ENCODE peak calls at places on chromosomes 4 and X, in seven cellular contexts. One of them, this sample, is unnamed.

GRCh38 chr4:38943355-38943754 is 75.7 kb downstream of the FAM114A1 start:
- DNase-seq in SK-N-SH: peak; percentile 73
- DNase-seq in GM20000: no peak
- DNase-seq in IMR-90: peak; percentile 85
- DNase-seq in neural progenitor cell: no peak
- DNase-seq in coronary artery: no peak
- DNase-seq in brain microvascular endothelial cell: no peak
- DNase-seq in this sample: no peak

GRCh38 chrX:17441965-17442364 is 67.0 kb downstream of the NHS start:
- DNase-seq in SK-N-SH: no peak
- DNase-seq in brain microvascular endothelial cell: peak; percentile 6
- DNase-seq in neural progenitor cell: no peak
- DNase-seq in GM20000: no peak
- DNase-seq in coronary artery: no peak
- DNase-seq in IMR-90: peak; percentile 74
- DNase-seq in this sample: peak; percentile 22

GRCh38 chr4:155666701-155667537 is at the start of gene GUCY1A1:
- DNase-seq in IMR-90: no peak
- DNase-seq in GM20000: peak; percentile 66
- DNase-seq in neural progenitor cell: peak; percentile 77
- DNase-seq in brain microvascular endothelial cell: no peak
- DNase-seq in SK-N-SH: peak; percentile 75
- DNase-seq in coronary artery: peak; percentile 85
- DNase-seq in this sample: peak; percentile 15

GRCh38 chr4:39745920-39746319 is 48.0 kb downstream of the UBE2K start:
- DNase-seq in neural progenitor cell: no peak
- DNase-seq in IMR-90: no peak
- DNase-seq in coronary artery: no peak
- DNase-seq in SK-N-SH: no peak
- DNase-seq in GM20000: no peak
- DNase-seq in brain microvascular endothelial cell: no peak
- DNase-seq in this sample: no peak

GRCh38 chr4:156252300-156253016 is 298.8 kb upstream of the CTSO start:
- DNase-seq in GM20000: no peak
- DNase-seq in brain microvascular endothelial cell: peak; percentile 57
- DNase-seq in neural progenitor cell: no peak
- DNase-seq in SK-N-SH: no peak
- DNase-seq in IMR-90: peak; percentile 52
- DNase-seq in coronary artery: no peak
- DNase-seq in this sample: peak; percentile 38

GRCh38 chrX:19860571-19860970 is 26.8 kb downstream of the SH3KBP1 start:
- DNase-seq in GM20000: no peak
- DNase-seq in brain microvascular endothelial cell: no peak
- DNase-seq in SK-N-SH: no peak
- DNase-seq in coronary artery: no peak
- DNase-seq in IMR-90: no peak
- DNase-seq in neural progenitor cell: no peak
- DNase-seq in this sample: no peak

GRCh38 chr4:173025131-173025530 is 143.5 kb upstream of the GALNT7 start:
- DNase-seq in SK-N-SH: peak; percentile 60
- DNase-seq in GM20000: peak; percentile 55
- DNase-seq in IMR-90: peak; percentile 77
- DNase-seq in coronary artery: no peak
- DNase-seq in neural progenitor cell: peak; percentile 82
- DNase-seq in brain microvascular endothelial cell: peak; percentile 87
- DNase-seq in this sample: peak; percentile 80

GRCh38 chr4:121885115-121885514 is 14.8 kb upstream of the BBS7 start:
- DNase-seq in coronary artery: no peak
- DNase-seq in SK-N-SH: no peak
- DNase-seq in neural progenitor cell: no peak
- DNase-seq in brain microvascular endothelial cell: no peak
- DNase-seq in IMR-90: no peak
- DNase-seq in GM20000: no peak
- DNase-seq in this sample: no peak

GRCh38 chrX:134999469-134999868 is 8.7 kb downstream of the SMIM10 start:
- DNase-seq in SK-N-SH: peak; percentile 45
- DNase-seq in brain microvascular endothelial cell: no peak
- DNase-seq in IMR-90: peak; percentile 69
- DNase-seq in GM20000: peak; percentile 22
- DNase-seq in coronary artery: no peak
- DNase-seq in neural progenitor cell: peak; percentile 19
- DNase-seq in this sample: peak; percentile 52

GRCh38 chr4:52914051-52914605 is 52.0 kb downstream of the RASL11B start:
- DNase-seq in SK-N-SH: no peak
- DNase-seq in GM20000: no peak
- DNase-seq in coronary artery: no peak
- DNase-seq in IMR-90: peak; percentile 89
- DNase-seq in neural progenitor cell: no peak
- DNase-seq in brain microvascular endothelial cell: peak; percentile 72
- DNase-seq in this sample: peak; percentile 66

GRCh38 chr4:7786040-7786439 is 153.6 kb downstream of the AFAP1 start:
- DNase-seq in neural progenitor cell: no peak
- DNase-seq in coronary artery: no peak
- DNase-seq in SK-N-SH: no peak
- DNase-seq in GM20000: no peak
- DNase-seq in brain microvascular endothelial cell: no peak
- DNase-seq in IMR-90: no peak
- DNase-seq in this sample: no peak

GRCh38 chr4:55444822-55445221 is 49.1 kb downstream of the TMEM165 start:
- DNase-seq in brain microvascular endothelial cell: peak; percentile 58
- DNase-seq in GM20000: no peak
- DNase-seq in neural progenitor cell: peak; percentile 24
- DNase-seq in IMR-90: peak; percentile 51
- DNase-seq in coronary artery: no peak
- DNase-seq in SK-N-SH: no peak
- DNase-seq in this sample: peak; percentile 50

GRCh38 chr4:78669453-78669852 is 106.7 kb upstream of the BMP2K start:
- DNase-seq in neural progenitor cell: no peak
- DNase-seq in GM20000: no peak
- DNase-seq in coronary artery: no peak
- DNase-seq in brain microvascular endothelial cell: no peak
- DNase-seq in IMR-90: no peak
- DNase-seq in SK-N-SH: no peak
- DNase-seq in this sample: no peak

GRCh38 chrX:94204524-94204923 is 530.5 kb downstream of the FAM133A start:
- DNase-seq in IMR-90: no peak
- DNase-seq in neural progenitor cell: no peak
- DNase-seq in GM20000: no peak
- DNase-seq in brain microvascular endothelial cell: no peak
- DNase-seq in SK-N-SH: peak; percentile 0
- DNase-seq in coronary artery: no peak
- DNase-seq in this sample: no peak

GRCh38 chrX:11970935-11971334 is 167.3 kb upstream of the FRMPD4 start:
- DNase-seq in brain microvascular endothelial cell: no peak
- DNase-seq in SK-N-SH: no peak
- DNase-seq in IMR-90: peak; percentile 17
- DNase-seq in coronary artery: no peak
- DNase-seq in neural progenitor cell: no peak
- DNase-seq in GM20000: no peak
- DNase-seq in this sample: no peak

GRCh38 chr4:88908521-88908920 is 148.5 kb downstream of the FAM13A start:
- DNase-seq in coronary artery: no peak
- DNase-seq in SK-N-SH: no peak
- DNase-seq in neural progenitor cell: no peak
- DNase-seq in IMR-90: no peak
- DNase-seq in GM20000: no peak
- DNase-seq in brain microvascular endothelial cell: no peak
- DNase-seq in this sample: no peak

GRCh38 chrX:68652327-68652930 is 5.0 kb downstream of the STARD8 start:
- DNase-seq in neural progenitor cell: no peak
- DNase-seq in brain microvascular endothelial cell: peak; percentile 9
- DNase-seq in GM20000: no peak
- DNase-seq in SK-N-SH: peak; percentile 29
- DNase-seq in coronary artery: no peak
- DNase-seq in IMR-90: peak; percentile 45
- DNase-seq in this sample: peak; percentile 19

GRCh38 chr4:81915430-81915829 is 443.7 kb upstream of the RASGEF1B start:
- DNase-seq in coronary artery: no peak
- DNase-seq in GM20000: no peak
- DNase-seq in SK-N-SH: no peak
- DNase-seq in brain microvascular endothelial cell: no peak
- DNase-seq in IMR-90: no peak
- DNase-seq in neural progenitor cell: no peak
- DNase-seq in this sample: no peak

GRCh38 chr4:81919238-81919637 is 447.5 kb upstream of the RASGEF1B start:
- DNase-seq in brain microvascular endothelial cell: peak; percentile 2
- DNase-seq in GM20000: no peak
- DNase-seq in IMR-90: peak; percentile 1
- DNase-seq in coronary artery: no peak
- DNase-seq in SK-N-SH: peak; percentile 3
- DNase-seq in neural progenitor cell: peak; percentile 53
- DNase-seq in this sample: no peak

GRCh38 chr4:81914623-81915022 is 442.9 kb upstream of the RASGEF1B start:
- DNase-seq in brain microvascular endothelial cell: no peak
- DNase-seq in SK-N-SH: no peak
- DNase-seq in coronary artery: no peak
- DNase-seq in neural progenitor cell: no peak
- DNase-seq in GM20000: no peak
- DNase-seq in IMR-90: no peak
- DNase-seq in this sample: no peak

GRCh38 chr4:81912420-81912819 is 440.7 kb upstream of the RASGEF1B start:
- DNase-seq in coronary artery: no peak
- DNase-seq in SK-N-SH: no peak
- DNase-seq in neural progenitor cell: no peak
- DNase-seq in GM20000: no peak
- DNase-seq in brain microvascular endothelial cell: no peak
- DNase-seq in IMR-90: no peak
- DNase-seq in this sample: no peak

DNA sequence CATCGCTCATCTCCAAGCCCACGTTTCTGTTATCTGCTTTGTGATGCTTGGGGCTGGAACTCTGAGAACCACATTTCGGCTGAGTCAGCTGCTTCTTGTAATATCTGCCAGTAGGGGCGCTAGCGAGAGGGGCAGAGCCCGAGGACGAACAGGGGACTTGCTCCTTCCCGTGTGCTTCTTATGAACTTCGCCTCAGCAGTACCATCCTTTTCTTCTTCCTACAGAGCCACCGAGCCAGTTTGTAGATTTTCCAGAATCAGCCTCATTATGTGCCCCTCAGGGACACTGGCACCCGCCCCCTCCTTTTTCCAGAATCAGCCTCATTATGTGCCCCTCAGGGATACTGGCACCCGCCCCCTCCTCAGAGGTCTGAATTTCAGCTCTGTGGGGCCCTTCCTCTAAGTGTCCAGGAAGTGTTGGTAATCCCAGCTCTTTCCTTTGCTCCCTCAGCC is 441.7 kb upstream of the RASGEF1B start:
- DNase-seq in GM20000: peak; percentile 54
- DNase-seq in coronary artery: no peak
- DNase-seq in brain microvascular endothelial cell: peak; percentile 24
- DNase-seq in SK-N-SH: peak; percentile 46
- DNase-seq in IMR-90: peak; percentile 31
- DNase-seq in neural progenitor cell: peak; percentile 89
- DNase-seq in this sample: peak; percentile 1
- TF ChIP-seq CTCF in GM20000: peak; percentile 87
- TF ChIP-seq CTCF in coronary artery: peak; percentile 34
- TF ChIP-seq CTCF in brain microvascular endothelial cell: peak; percentile 69
- TF ChIP-seq CTCF in SK-N-SH: peak; percentile 71
- TF ChIP-seq CTCF in IMR-90: peak; percentile 52
- TF ChIP-seq CTCF in neural progenitor cell: peak; percentile 84
- TF ChIP-seq CTCF in this sample: peak; percentile 46

GRCh38 chr4:69831646-69832325 is 28.2 kb downstream of the SULT1E1 start:
- DNase-seq in SK-N-SH: no peak
- DNase-seq in neural progenitor cell: no peak
- DNase-seq in GM20000: peak; percentile 32
- DNase-seq in brain microvascular endothelial cell: no peak
- DNase-seq in coronary artery: no peak
- DNase-seq in IMR-90: no peak
- DNase-seq in this sample: no peak
- TF ChIP-seq CTCF in SK-N-SH: no peak
- TF ChIP-seq CTCF in neural progenitor cell: no peak
- TF ChIP-seq CTCF in GM20000: no peak
- TF ChIP-seq CTCF in brain microvascular endothelial cell: no peak
- TF ChIP-seq CTCF in coronary artery: no peak
- TF ChIP-seq CTCF in IMR-90: no peak
- TF ChIP-seq CTCF in this sample: no peak

GRCh38 chr4:100118213-100118612 is 72.1 kb downstream of the DDIT4L start:
- DNase-seq in GM20000: no peak
- DNase-seq in SK-N-SH: no peak
- DNase-seq in brain microvascular endothelial cell: no peak
- DNase-seq in IMR-90: peak; percentile 4
- DNase-seq in neural progenitor cell: no peak
- DNase-seq in coronary artery: no peak
- DNase-seq in this sample: no peak

GRCh38 chr4:100113732-100114131 is 76.5 kb downstream of the DDIT4L start:
- DNase-seq in SK-N-SH: no peak
- DNase-seq in neural progenitor cell: no peak
- DNase-seq in coronary artery: no peak
- DNase-seq in IMR-90: no peak
- DNase-seq in brain microvascular endothelial cell: no peak
- DNase-seq in GM20000: no peak
- DNase-seq in this sample: no peak

GRCh38 chr4:100114909-100115308 is 75.4 kb downstream of the DDIT4L start:
- DNase-seq in GM20000: no peak
- DNase-seq in SK-N-SH: no peak
- DNase-seq in coronary artery: no peak
- DNase-seq in neural progenitor cell: no peak
- DNase-seq in IMR-90: no peak
- DNase-seq in brain microvascular endothelial cell: no peak
- DNase-seq in this sample: no peak

GRCh38 chr4:100117749-100118148 is 72.5 kb downstream of the DDIT4L start:
- DNase-seq in neural progenitor cell: no peak
- DNase-seq in IMR-90: no peak
- DNase-seq in coronary artery: no peak
- DNase-seq in brain microvascular endothelial cell: no peak
- DNase-seq in GM20000: no peak
- DNase-seq in SK-N-SH: peak; percentile 41
- DNase-seq in this sample: no peak
- TF ChIP-seq CTCF in neural progenitor cell: peak; percentile 18
- TF ChIP-seq CTCF in IMR-90: peak; percentile 34
- TF ChIP-seq CTCF in coronary artery: no peak
- TF ChIP-seq CTCF in brain microvascular endothelial cell: no peak
- TF ChIP-seq CTCF in GM20000: no peak
- TF ChIP-seq CTCF in SK-N-SH: no peak
- TF ChIP-seq CTCF in this sample: peak; percentile 8

GRCh38 chr4:5718411-5718810 is 7.4 kb downstream of the EVC start:
- DNase-seq in SK-N-SH: no peak
- DNase-seq in neural progenitor cell: no peak
- DNase-seq in coronary artery: no peak
- DNase-seq in brain microvascular endothelial cell: no peak
- DNase-seq in GM20000: no peak
- DNase-seq in IMR-90: no peak
- DNase-seq in this sample: no peak

GRCh38 chr4:5720980-5721379 is 10.0 kb downstream of the EVC start:
- DNase-seq in brain microvascular endothelial cell: no peak
- DNase-seq in neural progenitor cell: no peak
- DNase-seq in GM20000: no peak
- DNase-seq in IMR-90: no peak
- DNase-seq in SK-N-SH: no peak
- DNase-seq in coronary artery: no peak
- DNase-seq in this sample: no peak

GRCh38 chr4:5717449-5718158 is 6.6 kb downstream of the EVC start:
- DNase-seq in neural progenitor cell: no peak
- DNase-seq in brain microvascular endothelial cell: no peak
- DNase-seq in coronary artery: no peak
- DNase-seq in GM20000: no peak
- DNase-seq in SK-N-SH: no peak
- DNase-seq in IMR-90: no peak
- DNase-seq in this sample: no peak

GRCh38 chr4:5720157-5720850 is 9.3 kb downstream of the EVC start:
- DNase-seq in brain microvascular endothelial cell: no peak
- DNase-seq in neural progenitor cell: no peak
- DNase-seq in SK-N-SH: no peak
- DNase-seq in GM20000: no peak
- DNase-seq in IMR-90: no peak
- DNase-seq in coronary artery: no peak
- DNase-seq in this sample: no peak

GRCh38 chr4:5719329-5720055 is 8.5 kb downstream of the EVC start:
- DNase-seq in neural progenitor cell: no peak
- DNase-seq in coronary artery: no peak
- DNase-seq in IMR-90: peak; percentile 26
- DNase-seq in GM20000: no peak
- DNase-seq in brain microvascular endothelial cell: no peak
- DNase-seq in SK-N-SH: no peak
- DNase-seq in this sample: no peak
- TF ChIP-seq CTCF in neural progenitor cell: peak; percentile 26
- TF ChIP-seq CTCF in coronary artery: no peak
- TF ChIP-seq CTCF in IMR-90: peak; percentile 2
- TF ChIP-seq CTCF in GM20000: no peak
- TF ChIP-seq CTCF in brain microvascular endothelial cell: no peak
- TF ChIP-seq CTCF in SK-N-SH: no peak
- TF ChIP-seq CTCF in this sample: no peak

This sample was measured in astrocyte of the spinal cord.